ENCODE peak calls at places on chromosomes 1 and 21, in five cellular contexts. B is stomach, N is prostate gland, T is GM23338, F is transverse colon. Q is an unnamed sample.

GRCh38 chr1:186094170-186094569 is 280.9 kb downstream of the TPR start:
- DNase-seq in B (no peak), N (no peak), T (no peak), F (no peak), Q (no peak)

GRCh38 chr1:159913451-159914192 is 11.7 kb downstream of the TAGLN2 start:
- DNase-seq in B (peak), N (peak), T (peak), F (no peak), Q (no peak)

GRCh38 chr1:200708769-200709168 is 29.9 kb upstream of the CAMSAP2 start:
- DNase-seq in B (no peak), N (no peak), T (no peak), F (no peak), Q (no peak)

GRCh38 chr21:33839167-33839716 is 76.4 kb downstream of the ATP5PO start:
- DNase-seq in B (no peak), N (no peak), T (peak), F (no peak), Q (no peak)

GRCh38 chr1:58922302-58923089 is 138.6 kb upstream of the JUN start:
- DNase-seq in B (peak), N (peak), T (no peak), F (peak), Q (peak)

GRCh38 chr1:151061012-151061401 is 810 bp downstream of the MLLT11 start:
- DNase-seq in B (no peak), N (no peak), T (no peak), F (no peak), Q (no peak)

GRCh38 chr1:118928739-118929554 is 59.2 kb downstream of the TBX15 start:
- DNase-seq in B (no peak), N (no peak), T (peak), F (no peak), Q (no peak)

GRCh38 chr1:236235116-236235515 is 46.6 kb downstream of the ERO1B start:
- DNase-seq in B (no peak), N (no peak), T (no peak), F (no peak), Q (no peak)

GRCh38 chr1:22916469-22916817 is 56.2 kb downstream of the LACTBL1 start:
- DNase-seq in B (no peak), N (no peak), T (no peak), F (no peak), Q (no peak)

GRCh38 chr1:244053831-244054230 is 2.7 kb downstream of the ZBTB18 start:
- DNase-seq in B (no peak), N (no peak), T (no peak), F (no peak), Q (no peak)

GRCh38 chr1:37031871-37032270 is 2.4 kb downstream of the GRIK3 start:
- DNase-seq in B (no peak), N (no peak), T (no peak), F (no peak), Q (no peak)

GRCh38 chr1:6171546-6172124 is 8.5 kb downstream of the CHD5 start:
- DNase-seq in B (no peak), N (no peak), T (peak), F (no peak), Q (no peak)

GRCh38 chr1:86913399-86913895 is 479 bp downstream of the SELENOF start:
- DNase-seq in B (peak), N (no peak), T (peak), F (peak), Q (no peak)

DNA sequence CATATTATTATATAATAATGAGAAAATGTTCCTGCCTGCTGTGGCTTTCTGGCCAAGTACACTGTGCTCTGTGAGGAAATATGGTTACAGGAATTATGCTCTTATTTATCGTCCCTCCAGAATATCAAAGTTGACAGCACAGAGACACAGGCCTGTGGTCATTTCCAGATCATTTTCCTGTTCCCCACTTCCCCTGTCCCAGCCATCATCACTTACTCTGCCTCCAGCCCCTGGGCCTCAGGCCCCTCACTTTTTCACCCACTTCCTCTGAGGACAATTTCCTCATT is 53.6 kb downstream of the MAB21L3 start:
- DNase-seq in B (no peak), N (no peak), T (no peak), F (no peak), Q (no peak)
- TF ChIP-seq POLR2AphosphoS5 in B (no peak), N (no peak), T (no peak), F (no peak), Q (no peak)

GRCh38 chr1:165903672-165904071 is 76.3 kb downstream of the UCK2 start:
- DNase-seq in B (peak), N (peak), T (no peak), F (peak), Q (no peak)
- H3K27ac ChIP-seq in B (peak), N (peak), T (no peak), F (no peak), Q (no peak)

GRCh38 chr1:177959793-177960515 is 9.9 kb downstream of the SEC16B start:
- DNase-seq in B (no peak), N (no peak), T (peak), F (no peak), Q (no peak)
- TF ChIP-seq POLR2AphosphoS5 in B (no peak), N (no peak), T (no peak), F (no peak), Q (no peak)

DNA sequence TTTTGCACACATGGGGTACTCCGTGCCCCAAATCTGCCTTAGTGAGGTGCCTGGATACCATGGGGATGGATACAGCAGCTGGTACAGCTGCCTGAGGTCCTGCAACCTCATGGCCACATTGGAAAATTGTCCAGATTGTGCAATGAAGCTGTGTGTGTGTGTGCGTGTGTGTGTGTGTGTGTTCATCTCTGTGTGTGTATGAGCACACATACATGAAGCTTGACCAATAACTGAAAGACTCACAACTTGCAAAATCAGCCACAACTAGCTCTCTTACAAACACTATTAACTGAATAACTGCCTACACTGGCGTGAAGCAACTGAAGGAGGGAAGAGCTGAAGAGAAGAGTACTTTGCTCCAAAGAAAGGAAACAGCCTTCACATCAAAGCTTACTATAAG is 78.1 kb downstream of the ERG start:
- DNase-seq in B (no peak), N (no peak), T (no peak), F (no peak), Q (no peak)
- H3K27ac ChIP-seq in B (no peak), N (no peak), T (no peak), F (no peak), Q (no peak)

GRCh38 chr1:31584869-31585735 is 8.8 kb downstream of the TINAGL1 start:
- DNase-seq in B (no peak), N (no peak), T (no peak), F (no peak), Q (no peak)

GRCh38 chr1:31583082-31583994 is 7.0 kb downstream of the TINAGL1 start:
- DNase-seq in B (no peak), N (no peak), T (no peak), F (no peak), Q (no peak)

GRCh38 chr1:31585736-31586365 is 9.5 kb downstream of the TINAGL1 start:
- DNase-seq in B (no peak), N (no peak), T (no peak), F (no peak), Q (no peak)

GRCh38 chr1:31581821-31582810 is 5.8 kb downstream of the TINAGL1 start:
- DNase-seq in B (no peak), N (no peak), T (peak), F (no peak), Q (no peak)

DNA sequence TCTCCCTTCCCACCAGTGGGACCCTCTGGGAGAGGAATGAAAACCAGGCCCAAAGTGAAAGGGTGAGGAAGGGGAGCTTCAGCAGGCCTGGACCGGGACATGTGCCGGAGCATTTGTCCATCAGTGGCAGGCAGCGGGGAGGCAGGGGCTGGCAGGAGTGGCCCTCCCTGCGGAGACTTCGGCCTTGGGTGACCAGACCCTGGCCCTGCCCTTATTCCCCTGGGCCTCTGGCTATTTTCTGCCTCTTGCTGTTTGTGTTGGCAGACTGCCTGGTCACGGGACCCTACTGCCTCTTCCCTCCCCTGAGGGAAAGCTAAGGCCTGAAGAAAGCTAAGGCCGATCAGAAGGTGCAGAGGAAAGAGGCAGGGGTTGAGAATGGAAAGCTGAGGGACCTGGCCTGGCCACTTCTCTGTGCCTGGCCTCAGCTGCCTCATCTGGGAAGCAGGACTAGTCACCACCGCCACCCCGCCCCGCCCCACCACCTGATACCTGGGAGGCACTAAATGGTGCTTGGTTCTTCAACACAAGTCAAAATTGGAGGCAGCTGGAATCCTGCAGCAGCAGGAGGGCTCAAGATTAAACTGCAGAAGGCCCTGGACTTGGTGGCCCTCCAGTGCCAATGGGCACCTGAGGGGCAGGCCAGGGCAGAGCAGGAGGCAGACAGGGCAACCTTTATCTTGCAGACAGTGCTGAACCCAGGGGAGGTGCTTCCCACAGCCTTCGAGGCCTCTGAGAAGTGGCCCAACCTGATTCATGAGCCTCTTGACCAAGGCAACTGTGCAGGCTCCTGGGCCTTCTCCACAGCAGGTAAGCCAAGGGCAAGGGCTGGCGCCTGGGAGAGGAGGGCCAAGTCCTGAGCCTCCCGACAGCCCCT is 7.9 kb downstream of the TINAGL1 start:
- DNase-seq in B (peak), N (peak), T (no peak), F (peak), Q (no peak)
- TF ChIP-seq POLR2AphosphoS5 in B (peak), N (peak), T (no peak), F (no peak), Q (peak)

DNA sequence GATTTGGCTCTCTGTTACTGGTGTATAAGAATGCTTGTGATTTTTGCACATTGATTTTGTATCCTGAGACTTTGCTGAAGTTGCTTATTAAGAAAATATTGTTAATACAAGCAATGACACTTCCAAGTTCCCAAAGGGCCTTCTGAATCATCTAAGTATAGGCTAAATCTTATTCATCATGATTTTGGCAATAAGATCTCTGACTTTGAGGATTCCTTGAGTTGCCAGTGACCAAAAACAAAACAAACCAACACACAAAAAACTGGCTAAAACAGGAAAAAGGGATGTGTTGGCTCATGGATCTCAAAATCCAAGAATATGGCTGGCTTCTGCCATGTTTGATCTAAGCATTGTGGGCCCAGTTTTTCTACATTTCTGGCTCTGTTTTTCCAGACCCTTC is 163.4 kb downstream of the HHIPL2 start:
- DNase-seq in B (no peak), N (no peak), T (no peak), F (no peak), Q (no peak)
- H3K27ac ChIP-seq in B (no peak), N (no peak), T (no peak), F (no peak), Q (no peak)

GRCh38 chr1:226677121-226678020 is 61.7 kb downstream of the ITPKB start:
- DNase-seq in B (peak), N (peak), T (no peak), F (peak), Q (no peak)
- TF ChIP-seq POLR2AphosphoS5 in B (peak), N (peak), T (no peak), F (peak), Q (peak)

Q was measured in vagina.